ENCODE peak calls at places on chromosomes 13 and 19, in six cellular contexts. One of them, this sample, is unnamed.

GRCh38 chr13:65063753-65064152 is 2166.4 kb downstream of the PCDH9 start:
- DNase-seq in thoracic aorta: no peak
- DNase-seq in mesendoderm: no peak
- DNase-seq in right cardiac atrium: no peak
- DNase-seq in mucosa of descending colon: no peak
- DNase-seq in pancreas: no peak
- DNase-seq in this sample: no peak

GRCh38 chr13:113769106-113769505 is 10.1 kb downstream of the TMEM255B start:
- DNase-seq in thoracic aorta: no peak
- DNase-seq in mesendoderm: no peak
- DNase-seq in right cardiac atrium: no peak
- DNase-seq in mucosa of descending colon: no peak
- DNase-seq in pancreas: no peak
- DNase-seq in this sample: no peak

GRCh38 chr13:80337706-80338105 is 3.2 kb downstream of the SPRY2 start:
- DNase-seq in thoracic aorta: no peak
- DNase-seq in mesendoderm: no peak
- DNase-seq in right cardiac atrium: no peak
- DNase-seq in mucosa of descending colon: no peak
- DNase-seq in pancreas: no peak
- DNase-seq in this sample: no peak

GRCh38 chr19:14505488-14506239 is 9.7 kb upstream of the GIPC1 start:
- DNase-seq in thoracic aorta: no peak
- DNase-seq in mesendoderm: peak; percentile 83
- DNase-seq in right cardiac atrium: no peak
- DNase-seq in mucosa of descending colon: peak; percentile 85
- DNase-seq in pancreas: peak; percentile 79
- DNase-seq in this sample: peak; percentile 60

GRCh38 chr13:19759669-19760068 is 23.1 kb downstream of the PSPC1 start:
- DNase-seq in thoracic aorta: no peak
- DNase-seq in mesendoderm: no peak
- DNase-seq in right cardiac atrium: no peak
- DNase-seq in mucosa of descending colon: no peak
- DNase-seq in pancreas: no peak
- DNase-seq in this sample: no peak

GRCh38 chr19:13909430-13909829 is 3.4 kb downstream of the CC2D1A start:
- DNase-seq in thoracic aorta: no peak
- DNase-seq in mesendoderm: no peak
- DNase-seq in right cardiac atrium: no peak
- DNase-seq in mucosa of descending colon: peak; percentile 71
- DNase-seq in pancreas: peak; percentile 82
- DNase-seq in this sample: no peak

GRCh38 chr19:49403404-49404187 is 15.5 kb downstream of the KASH5 start:
- DNase-seq in thoracic aorta: no peak
- DNase-seq in mesendoderm: peak; percentile 98
- DNase-seq in right cardiac atrium: no peak
- DNase-seq in mucosa of descending colon: no peak
- DNase-seq in pancreas: no peak
- DNase-seq in this sample: no peak

GRCh38 chr13:31528176-31528575 is 211.2 kb upstream of the RXFP2 start:
- DNase-seq in thoracic aorta: no peak
- DNase-seq in mesendoderm: no peak
- DNase-seq in right cardiac atrium: no peak
- DNase-seq in mucosa of descending colon: no peak
- DNase-seq in pancreas: no peak
- DNase-seq in this sample: no peak

DNA sequence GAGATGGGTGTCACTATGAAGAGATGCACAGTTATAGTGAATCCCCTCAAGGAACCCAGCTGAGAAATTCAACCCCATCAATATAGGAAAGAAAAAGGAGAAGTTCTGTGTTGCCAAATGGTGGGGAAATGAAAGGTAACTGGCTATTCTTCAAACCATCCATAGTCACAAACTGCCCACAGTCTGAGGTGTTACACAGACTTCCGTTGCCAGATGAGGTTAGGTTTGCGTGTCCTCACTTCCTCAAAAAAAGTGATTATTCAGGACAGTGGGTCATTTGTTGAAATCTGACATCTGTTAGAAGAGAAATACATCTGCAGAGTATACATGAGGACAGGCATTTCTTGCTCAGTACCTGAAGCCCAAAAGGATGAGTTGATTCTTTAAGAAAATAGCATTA is 9.0 kb downstream of the SIGLEC5 start:
- DNase-seq in thoracic aorta: no peak
- DNase-seq in mesendoderm: no peak
- DNase-seq in right cardiac atrium: no peak
- DNase-seq in mucosa of descending colon: no peak
- DNase-seq in pancreas: no peak
- DNase-seq in this sample: no peak
- H3K4me3 ChIP-seq in thoracic aorta: no peak overlapping the region
- H3K4me3 ChIP-seq in mesendoderm: no peak overlapping the region
- H3K4me3 ChIP-seq in right cardiac atrium: no peak overlapping the region
- H3K4me3 ChIP-seq in mucosa of descending colon: no peak overlapping the region
- H3K4me3 ChIP-seq in pancreas: no peak overlapping the region
- H3K4me3 ChIP-seq in this sample: no peak overlapping the region

GRCh38 chr13:24168980-24169379 is 8.5 kb downstream of the SPATA13 start:
- DNase-seq in thoracic aorta: no peak
- DNase-seq in mesendoderm: peak; percentile 32
- DNase-seq in right cardiac atrium: no peak
- DNase-seq in mucosa of descending colon: no peak
- DNase-seq in pancreas: no peak
- DNase-seq in this sample: no peak

GRCh38 chr13:24162604-24163003 is 2.1 kb downstream of the SPATA13 start:
- DNase-seq in thoracic aorta: no peak
- DNase-seq in mesendoderm: no peak
- DNase-seq in right cardiac atrium: no peak
- DNase-seq in mucosa of descending colon: no peak
- DNase-seq in pancreas: no peak
- DNase-seq in this sample: no peak

GRCh38 chr13:24168392-24168750 is 7.9 kb downstream of the SPATA13 start:
- DNase-seq in thoracic aorta: no peak
- DNase-seq in mesendoderm: no peak
- DNase-seq in right cardiac atrium: no peak
- DNase-seq in mucosa of descending colon: no peak
- DNase-seq in pancreas: no peak
- DNase-seq in this sample: peak; percentile 42

GRCh38 chr13:24167666-24168391 is 7.3 kb downstream of the SPATA13 start:
- DNase-seq in thoracic aorta: no peak
- DNase-seq in mesendoderm: no peak
- DNase-seq in right cardiac atrium: no peak
- DNase-seq in mucosa of descending colon: no peak
- DNase-seq in pancreas: no peak
- DNase-seq in this sample: no peak

GRCh38 chr13:24165746-24166145 is 5.2 kb downstream of the SPATA13 start:
- DNase-seq in thoracic aorta: no peak
- DNase-seq in mesendoderm: no peak
- DNase-seq in right cardiac atrium: no peak
- DNase-seq in mucosa of descending colon: no peak
- DNase-seq in pancreas: no peak
- DNase-seq in this sample: no peak
- H3K4me3 ChIP-seq in thoracic aorta: no peak overlapping the region
- H3K4me3 ChIP-seq in mesendoderm: no peak overlapping the region
- H3K4me3 ChIP-seq in right cardiac atrium: no peak overlapping the region
- H3K4me3 ChIP-seq in mucosa of descending colon: no peak overlapping the region
- H3K4me3 ChIP-seq in pancreas: no peak overlapping the region
- H3K4me3 ChIP-seq in this sample: no peak overlapping the region

GRCh38 chr19:7888145-7888825 is at the start of gene LRRC8E:
- DNase-seq in thoracic aorta: no peak
- DNase-seq in mesendoderm: peak; percentile 84
- DNase-seq in right cardiac atrium: peak; percentile 51
- DNase-seq in mucosa of descending colon: peak; percentile 70
- DNase-seq in pancreas: peak; percentile 91
- DNase-seq in this sample: no peak
- H3K4me3 ChIP-seq in thoracic aorta: peak within 1 kb of the TSS; percentile 40
- H3K4me3 ChIP-seq in mesendoderm: peak within 1 kb of the TSS; percentile 32
- H3K4me3 ChIP-seq in right cardiac atrium: peak within 1 kb of the TSS; percentile 38
- H3K4me3 ChIP-seq in mucosa of descending colon: no peak within 1 kb of the TSS
- H3K4me3 ChIP-seq in pancreas: peak within 1 kb of the TSS; percentile 71
- H3K4me3 ChIP-seq in this sample: peak within 1 kb of the TSS; percentile 50

GRCh38 chr13:101415358-101416174 is 742 bp downstream of the NALCN start:
- DNase-seq in thoracic aorta: no peak
- DNase-seq in mesendoderm: no peak
- DNase-seq in right cardiac atrium: no peak
- DNase-seq in mucosa of descending colon: no peak
- DNase-seq in pancreas: peak; percentile 71
- DNase-seq in this sample: no peak
- H3K4me3 ChIP-seq in thoracic aorta: peak overlapping the region; percentile 85
- H3K4me3 ChIP-seq in mesendoderm: no peak overlapping the region
- H3K4me3 ChIP-seq in right cardiac atrium: peak overlapping the region; percentile 93
- H3K4me3 ChIP-seq in mucosa of descending colon: no peak overlapping the region
- H3K4me3 ChIP-seq in pancreas: peak overlapping the region; percentile 64
- H3K4me3 ChIP-seq in this sample: no peak overlapping the region

GRCh38 chr19:1066251-1066747 is 668 bp upstream of the ARHGAP45 start:
- DNase-seq in thoracic aorta: no peak
- DNase-seq in mesendoderm: peak; percentile 78
- DNase-seq in right cardiac atrium: no peak
- DNase-seq in mucosa of descending colon: peak; percentile 69
- DNase-seq in pancreas: peak; percentile 70
- DNase-seq in this sample: no peak
- H3K4me3 ChIP-seq in thoracic aorta: peak overlapping the region; percentile 68
- H3K4me3 ChIP-seq in mesendoderm: no peak overlapping the region
- H3K4me3 ChIP-seq in right cardiac atrium: no peak overlapping the region
- H3K4me3 ChIP-seq in mucosa of descending colon: peak overlapping the region; percentile 40
- H3K4me3 ChIP-seq in pancreas: peak overlapping the region; percentile 55
- H3K4me3 ChIP-seq in this sample: peak overlapping the region; percentile 53

DNA sequence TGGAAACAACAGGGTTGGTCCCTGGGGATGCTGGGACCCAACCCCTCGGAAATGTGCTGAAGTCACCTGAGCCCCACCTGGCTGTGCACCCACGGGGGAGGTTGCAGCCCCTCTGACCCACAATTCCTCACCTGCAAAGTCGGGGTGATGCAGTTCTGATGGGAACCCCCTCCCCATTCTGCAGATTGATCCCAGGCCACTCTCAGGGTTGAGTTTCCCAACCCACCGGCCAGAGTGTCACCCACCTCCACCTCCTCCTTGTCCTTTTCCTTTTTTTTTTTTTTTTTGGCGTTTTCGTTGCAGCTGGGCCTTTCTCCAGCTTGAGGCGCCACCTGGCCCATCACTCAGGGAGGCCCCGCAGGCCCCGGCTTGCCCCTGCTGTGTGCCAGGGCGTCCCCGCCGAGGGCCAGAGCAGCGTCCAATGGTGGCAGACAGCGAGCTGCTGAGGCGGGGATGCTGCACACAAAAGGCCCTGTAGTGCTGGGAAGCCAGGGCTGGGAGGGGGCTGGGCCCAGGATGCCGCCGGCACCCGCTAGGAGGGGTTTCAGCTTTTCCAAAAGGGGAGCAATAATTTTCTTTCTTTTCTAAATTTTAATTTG is 4.6 kb downstream of the PIK3R2 start:
- DNase-seq in thoracic aorta: no peak
- DNase-seq in mesendoderm: no peak
- DNase-seq in right cardiac atrium: no peak
- DNase-seq in mucosa of descending colon: no peak
- DNase-seq in pancreas: peak; percentile 80
- DNase-seq in this sample: no peak
- H3K4me3 ChIP-seq in thoracic aorta: no peak overlapping the region
- H3K4me3 ChIP-seq in mesendoderm: no peak overlapping the region
- H3K4me3 ChIP-seq in right cardiac atrium: no peak overlapping the region
- H3K4me3 ChIP-seq in mucosa of descending colon: no peak overlapping the region
- H3K4me3 ChIP-seq in pancreas: no peak overlapping the region
- H3K4me3 ChIP-seq in this sample: no peak overlapping the region

DNA sequence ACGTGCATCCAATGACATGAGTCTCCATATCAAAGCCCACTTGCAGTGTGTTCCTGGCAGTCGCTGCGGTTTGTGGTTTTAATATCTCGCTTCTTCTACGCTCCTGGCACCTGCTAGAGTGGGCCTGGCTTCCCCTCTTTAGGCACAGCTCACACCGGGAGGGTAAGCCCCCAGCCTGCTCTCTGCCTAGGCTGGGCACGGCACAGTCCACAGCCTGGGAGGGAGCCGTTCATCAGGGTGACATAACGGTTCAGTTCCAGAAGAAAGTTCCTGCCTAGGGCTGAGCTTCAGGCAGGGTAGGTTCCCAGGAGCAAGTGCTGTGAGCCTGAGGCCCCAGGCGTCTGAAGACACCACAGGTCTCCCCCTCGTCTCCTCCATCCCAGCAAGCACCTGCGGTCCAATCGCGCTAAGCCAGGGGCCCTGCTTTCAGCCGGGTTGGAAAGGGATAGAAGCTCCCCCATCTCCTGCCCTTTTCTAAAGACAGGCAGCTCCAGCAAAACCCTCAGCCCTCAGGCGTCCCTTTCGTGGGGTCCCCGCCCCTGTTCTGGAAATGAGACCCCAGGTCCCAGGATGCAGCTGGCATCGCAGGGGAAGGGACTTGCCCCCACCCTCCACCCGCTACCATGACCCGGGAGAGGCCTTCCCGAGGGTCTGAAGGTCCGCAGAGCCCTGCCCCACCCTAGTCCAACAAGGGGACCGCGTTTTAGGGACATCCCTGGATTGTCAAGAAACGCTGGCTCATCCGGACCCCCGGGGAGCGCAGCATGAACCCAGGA is 121.6 kb upstream of the ZNF507 start:
- DNase-seq in thoracic aorta: no peak
- DNase-seq in mesendoderm: peak; percentile 5
- DNase-seq in right cardiac atrium: no peak
- DNase-seq in mucosa of descending colon: no peak
- DNase-seq in pancreas: peak; percentile 48
- DNase-seq in this sample: peak; percentile 93
- H3K4me3 ChIP-seq in thoracic aorta: peak overlapping the region; percentile 59
- H3K4me3 ChIP-seq in mesendoderm: no peak overlapping the region
- H3K4me3 ChIP-seq in right cardiac atrium: peak overlapping the region; percentile 11
- H3K4me3 ChIP-seq in mucosa of descending colon: no peak overlapping the region
- H3K4me3 ChIP-seq in pancreas: no peak overlapping the region
- H3K4me3 ChIP-seq in this sample: peak overlapping the region; percentile 11

GRCh38 chr19:17329061-17329767 is 5.4 kb downstream of the ANO8 start:
- DNase-seq in thoracic aorta: no peak
- DNase-seq in mesendoderm: no peak
- DNase-seq in right cardiac atrium: peak; percentile 13
- DNase-seq in mucosa of descending colon: peak; percentile 53
- DNase-seq in pancreas: peak; percentile 74
- DNase-seq in this sample: no peak
- H3K4me3 ChIP-seq in thoracic aorta: peak overlapping the region; percentile 58
- H3K4me3 ChIP-seq in mesendoderm: no peak overlapping the region
- H3K4me3 ChIP-seq in right cardiac atrium: no peak overlapping the region
- H3K4me3 ChIP-seq in mucosa of descending colon: no peak overlapping the region
- H3K4me3 ChIP-seq in pancreas: peak overlapping the region; percentile 53
- H3K4me3 ChIP-seq in this sample: peak overlapping the region; percentile 26

GRCh38 chr19:30421571-30421970 is 49.4 kb downstream of the ZNF536 start:
- DNase-seq in thoracic aorta: no peak
- DNase-seq in mesendoderm: no peak
- DNase-seq in right cardiac atrium: no peak
- DNase-seq in mucosa of descending colon: no peak
- DNase-seq in pancreas: no peak
- DNase-seq in this sample: no peak
- H3K4me3 ChIP-seq in thoracic aorta: no peak overlapping the region
- H3K4me3 ChIP-seq in mesendoderm: no peak overlapping the region
- H3K4me3 ChIP-seq in right cardiac atrium: no peak overlapping the region
- H3K4me3 ChIP-seq in mucosa of descending colon: no peak overlapping the region
- H3K4me3 ChIP-seq in pancreas: no peak overlapping the region
- H3K4me3 ChIP-seq in this sample: no peak overlapping the region

This sample was measured in Jurkat, Clone E6-1.